ENCODE peak calls at places on chromosomes 12 and 14, in ten cellular contexts. U, J, Z, K, A, O, V, Y, B and W are unnamed samples.
A peak's percentile ranks its signal among the peaks of the same experiment; 100 is the strongest.

GRCh38 chr14:89730692-89731091 is 223.8 kb downstream of the EFCAB11 start:
- ATAC-seq in U (no peak), J (peak; percentile 48), Z (no peak), K (no peak), A (no peak), O (no peak), V (no peak), Y (no peak), B (no peak), W (no peak)

GRCh38 chr14:104115691-104116543 is 22.5 kb upstream of the KIF26A start:
- ATAC-seq in U (peak; percentile 5), J (peak; percentile 60), Z (no peak), K (no peak), A (peak; percentile 44), O (no peak), V (no peak), Y (no peak), B (no peak), W (peak; percentile 34)

GRCh38 chr12:112294793-112295192 is 87.4 kb downstream of the HECTD4 start:
- ATAC-seq in U (no peak), J (no peak), Z (no peak), K (no peak), A (no peak), O (no peak), V (no peak), Y (no peak), B (no peak), W (no peak)

GRCh38 chr12:90043264-90043663 is 334.6 kb upstream of the ATP2B1 start:
- ATAC-seq in U (no peak), J (no peak), Z (peak; percentile 63), K (no peak), A (no peak), O (no peak), V (peak; percentile 81), Y (no peak), B (no peak), W (no peak)

GRCh38 chr12:123050331-123050809 is 69.9 kb downstream of the ARL6IP4 start:
- ATAC-seq in U (peak; percentile 84), J (peak; percentile 24), Z (no peak), K (peak; percentile 43), A (peak; percentile 45), O (peak; percentile 76), V (peak; percentile 90), Y (peak; percentile 34), B (peak; percentile 94), W (peak; percentile 95)

GRCh38 chr12:68823711-68824110 is 15.7 kb downstream of the MDM2 start:
- ATAC-seq in U (no peak), J (no peak), Z (no peak), K (no peak), A (no peak), O (no peak), V (no peak), Y (no peak), B (no peak), W (no peak)

GRCh38 chr14:96624661-96625435 is 122.7 kb downstream of the PAPOLA start:
- ATAC-seq in U (no peak), J (no peak), Z (no peak), K (no peak), A (no peak), O (no peak), V (no peak), Y (no peak), B (no peak), W (peak; percentile 29)

GRCh38 chr12:64946132-64946829 is 121.8 kb downstream of the TBC1D30 start:
- ATAC-seq in U (peak; percentile 85), J (peak; percentile 56), Z (no peak), K (peak; percentile 58), A (peak; percentile 35), O (peak; percentile 53), V (no peak), Y (no peak), B (peak; percentile 39), W (peak; percentile 20)

GRCh38 chr12:75665216-75665615 is 153.8 kb upstream of the KRR1 start:
- ATAC-seq in U (no peak), J (no peak), Z (no peak), K (peak; percentile 60), A (no peak), O (no peak), V (no peak), Y (no peak), B (no peak), W (no peak)

GRCh38 chr12:112252184-112252583 is 126.8 kb downstream of the TRAFD1 start:
- ATAC-seq in U (no peak), J (peak; percentile 98), Z (no peak), K (no peak), A (peak; percentile 98), O (no peak), V (no peak), Y (no peak), B (no peak), W (no peak)

GRCh38 chr12:30807695-30808034 is 52.9 kb upstream of the CAPRIN2 start:
- ATAC-seq in U (no peak), J (no peak), Z (no peak), K (no peak), A (no peak), O (no peak), V (no peak), Y (no peak), B (no peak), W (no peak)

GRCh38 chr12:95173392-95174251 is 43.6 kb downstream of the FGD6 start:
- ATAC-seq in U (peak; percentile 93), J (peak; percentile 86), Z (no peak), K (peak; percentile 81), A (peak; percentile 90), O (peak; percentile 88), V (no peak), Y (no peak), B (peak; percentile 66), W (peak; percentile 87)

GRCh38 chr12:82973601-82974000 is 286.9 kb downstream of the TMTC2 start:
- ATAC-seq in U (no peak), J (no peak), Z (no peak), K (no peak), A (no peak), O (no peak), V (no peak), Y (no peak), B (no peak), W (no peak)

GRCh38 chr12:96153131-96153724 is 40.9 kb upstream of the ELK3 start:
- ATAC-seq in U (no peak), J (no peak), Z (no peak), K (no peak), A (no peak), O (no peak), V (no peak), Y (no peak), B (no peak), W (no peak)

GRCh38 chr14:98244966-98245569 is 1026.9 kb downstream of the BCL11B start:
- ATAC-seq in U (no peak), J (no peak), Z (peak; percentile 78), K (no peak), A (no peak), O (no peak), V (no peak), Y (peak; percentile 33), B (no peak), W (no peak)